ENCODE peak calls at places on chromosomes 2 and 18, in four cellular contexts. T is neural crest cell; H is activated CD4-positive, alpha-beta memory T cell treated with anti-CD3 and anti-CD28 coated beads for 36 hours; E is GM04504. A is an unnamed sample.

GRCh38 chr2:237540223-237540775 is 26.1 kb upstream of the PRLH start:
- DNase-seq in T (no peak), E (no peak), H (no peak), A (no peak)

GRCh38 chr2:64609229-64609994 is 44.3 kb downstream of the SERTAD2 start:
- DNase-seq in E (no peak), H (peak; percentile 75), T (peak; percentile 57), A (no peak)

GRCh38 chr2:175687465-175687864 is 314.6 kb downstream of the LNPK start:
- DNase-seq in H (no peak), E (no peak), T (no peak), A (no peak)

GRCh38 chr18:79570266-79571201 is 109.1 kb upstream of the CTDP1 start:
- DNase-seq in H (peak; percentile 19), T (no peak), E (no peak), A (no peak)

GRCh38 chr18:51425475-51425874 is 228.0 kb upstream of the MEX3C start:
- DNase-seq in H (peak; percentile 48), T (no peak), E (no peak), A (no peak)

GRCh38 chr2:11465110-11465484 is 864 bp downstream of the E2F6 start:
- DNase-seq in E (no peak), T (no peak), H (no peak), A (no peak)

GRCh38 chr2:150339282-150339681 is 148.2 kb downstream of the RND3 start:
- DNase-seq in H (no peak), E (no peak), T (no peak), A (no peak)

GRCh38 chr2:70995227-70995729 is 605 bp upstream of the TEX261 start:
- DNase-seq in H (peak; percentile 68), E (no peak), T (no peak), A (peak; percentile 52)

GRCh38 chr2:99695121-99695773 is 205.4 kb upstream of the REV1 start:
- DNase-seq in T (no peak), H (no peak), E (no peak), A (no peak)

GRCh38 chr2:237290249-237290648 is 123.7 kb downstream of the COL6A3 start:
- DNase-seq in H (no peak), T (no peak), E (peak; percentile 85), A (no peak)

GRCh38 chr2:219059725-219060682 is 717 bp downstream of the IHH start:
- DNase-seq in T (no peak), E (no peak), H (peak; percentile 11), A (no peak)

GRCh38 chr2:157257312-157258252 is at the start of gene GALNT5:
- DNase-seq in T (no peak), E (peak; percentile 52), H (no peak), A (peak; percentile 43)

GRCh38 chr2:88197732-88198131 is 27.6 kb downstream of the THNSL2 start:
- DNase-seq in H (no peak), T (no peak), E (no peak), A (no peak)

GRCh38 chr18:74013955-74014354 is 133.7 kb downstream of the FBXO15 start:
- DNase-seq in E (peak; percentile 3), H (no peak), T (no peak), A (peak; percentile 57)

GRCh38 chr2:5453648-5454390 is 238.4 kb upstream of the SOX11 start:
- DNase-seq in H (no peak), T (no peak), E (no peak), A (peak; percentile 74)

GRCh38 chr2:176999331-176999730 is 213.3 kb upstream of the HNRNPA3 start:
- DNase-seq in H (no peak), E (peak; percentile 12), T (no peak), A (peak; percentile 6)

GRCh38 chr2:172298009-172298408 is 129.4 kb upstream of the ITGA6 start:
- DNase-seq in T (no peak), E (no peak), H (no peak), A (no peak)

GRCh38 chr2:85854166-85854509 is 34.7 kb downstream of the ST3GAL5 start:
- DNase-seq in E (no peak), H (peak; percentile 28), T (no peak), A (no peak)

GRCh38 chr2:216560695-216561370 is 62.2 kb downstream of the RPL37A start:
- DNase-seq in T (no peak), H (no peak), E (peak; percentile 51), A (peak; percentile 18)

GRCh38 chr18:2970762-2971659 is 41.9 kb downstream of the LPIN2 start:
- DNase-seq in E (no peak), H (peak; percentile 63), T (no peak), A (peak; percentile 48)

GRCh38 chr2:44550571-44550970 is 188.8 kb downstream of the CAMKMT start:
- DNase-seq in T (no peak), H (no peak), E (no peak), A (peak; percentile 84)

GRCh38 chr2:240106765-240107164 is 29.3 kb downstream of the COPS9 start:
- DNase-seq in T (no peak), H (no peak), E (no peak), A (no peak)

GRCh38 chr2:240642806-240643092 is 17.5 kb downstream of the GPR35 start:
- DNase-seq in E (no peak), T (no peak), H (no peak), A (no peak)

GRCh38 chr2:158904620-158905177 is 63.7 kb upstream of the TANC1 start:
- DNase-seq in T (no peak), H (no peak), E (no peak), A (no peak)

GRCh38 chr2:28063492-28063962 is 173.0 kb downstream of the BABAM2 start:
- DNase-seq in T (no peak), H (no peak), E (peak; percentile 53), A (no peak)

A was measured in renal cortical epithelial cell.